ENCODE peak calls at places on chromosomes 16 and 17, in ten cellular contexts. U is GM23338, L is GM23248, J is neuronal stem cell, M is osteoblast, V is MM.1S, G is neural progenitor cell, K is PC-3, O is astrocyte, N is mesendoderm. H is an unnamed sample.

GRCh38 chr16:9033125-9033830 is 58.2 kb upstream of the HAPSTR1 start:
- DNase-seq in L (peak; percentile 81), J (peak; percentile 35), K (peak; percentile 69), O (peak; percentile 44), M (peak; percentile 85), G (peak; percentile 86), U (peak; percentile 97), V (no peak), N (peak; percentile 91), H (peak; percentile 59)

GRCh38 chr17:46772879-46773620 is 45.4 kb downstream of the WNT3 start:
- DNase-seq in U (no peak), M (no peak), O (no peak), L (no peak), K (no peak), J (no peak), N (peak; percentile 80), V (no peak), G (no peak), H (no peak)

GRCh38 chr16:14454391-14454790 is 175.7 kb downstream of the PARN start:
- DNase-seq in K (peak; percentile 27), N (no peak), O (peak; percentile 65), G (no peak), U (no peak), V (no peak), M (no peak), L (peak; percentile 68), J (no peak), H (no peak)

GRCh38 chr17:16926061-16926511 is 45.8 kb downstream of the TNFRSF13B start:
- DNase-seq in V (no peak), K (no peak), U (no peak), M (peak; percentile 47), G (no peak), L (no peak), O (no peak), N (no peak), J (no peak), H (no peak)

GRCh38 chr17:80938556-80938955 is 53.1 kb upstream of the CHMP6 start:
- DNase-seq in J (no peak), N (no peak), M (peak; percentile 48), G (no peak), U (no peak), K (no peak), L (no peak), V (no peak), O (peak; percentile 16), H (no peak)

GRCh38 chr16:23694707-23695373 is 16.2 kb downstream of the PLK1 start:
- DNase-seq in J (peak; percentile 58), L (peak; percentile 44), M (peak; percentile 87), V (peak; percentile 49), U (peak; percentile 94), K (no peak), O (peak; percentile 57), N (peak; percentile 91), G (peak; percentile 83), H (no peak)

GRCh38 chr17:77312786-77313599 is 172.2 kb downstream of the SEC14L1 start:
- DNase-seq in L (peak; percentile 78), O (peak; percentile 82), U (no peak), J (no peak), K (no peak), G (peak; percentile 31), M (peak; percentile 98), N (no peak), V (no peak), H (no peak)

GRCh38 chr16:87391324-87391949 is 699 bp upstream of the MAP1LC3B start:
- DNase-seq in G (peak; percentile 77), K (no peak), O (no peak), U (peak; percentile 79), V (no peak), L (peak; percentile 65), N (peak; percentile 75), M (peak; percentile 77), J (peak; percentile 43), H (no peak)

GRCh38 chr17:78924481-78925151 is 571 bp downstream of the TIMP2 start:
- DNase-seq in K (peak; percentile 48), J (no peak), N (peak; percentile 82), O (no peak), L (peak; percentile 67), V (peak; percentile 30), M (peak; percentile 91), U (peak; percentile 81), G (peak; percentile 79), H (peak; percentile 27)

GRCh38 chr17:78923660-78924453 is 1.3 kb downstream of the TIMP2 start:
- DNase-seq in K (peak; percentile 92), J (no peak), L (peak; percentile 68), O (no peak), M (peak; percentile 91), U (peak; percentile 76), V (peak; percentile 97), G (peak; percentile 40), N (peak; percentile 66), H (peak; percentile 88)

GRCh38 chr17:78921437-78921971 is 3.7 kb downstream of the TIMP2 start:
- DNase-seq in M (peak; percentile 74), O (no peak), G (no peak), J (no peak), N (no peak), L (peak; percentile 62), U (no peak), K (no peak), V (no peak), H (no peak)

GRCh38 chr17:78925234-78925633 is at the start of gene TIMP2:
- DNase-seq in U (peak; percentile 91), O (peak; percentile 63), M (peak; percentile 99), L (peak; percentile 93), K (peak; percentile 86), G (peak; percentile 94), J (peak; percentile 81), V (peak; percentile 88), N (peak; percentile 89), H (no peak)

GRCh38 chr17:78922876-78923498 is 2.2 kb downstream of the TIMP2 start:
- DNase-seq in N (no peak), L (peak; percentile 56), V (peak; percentile 62), J (no peak), U (no peak), M (peak; percentile 31), K (no peak), O (no peak), G (no peak), H (no peak)
- H3K4me2 ChIP-seq in N (no peak overlapping the region), L (peak overlapping the region; percentile 100), V (peak overlapping the region; percentile 93), J (no peak overlapping the region), U (peak overlapping the region; percentile 97), M (peak overlapping the region; percentile 92), K (peak overlapping the region; percentile 80), O (peak overlapping the region; percentile 100), G (peak overlapping the region; percentile 100), H (peak overlapping the region; percentile 91)

GRCh38 chr16:53224932-53225533 is 170.2 kb downstream of the CHD9 start:
- DNase-seq in N (peak; percentile 61), J (no peak), V (peak; percentile 19), L (peak; percentile 65), K (peak; percentile 48), O (peak; percentile 23), M (no peak), G (no peak), U (no peak), H (no peak)

GRCh38 chr16:53216798-53217197 is 162.0 kb downstream of the CHD9 start:
- DNase-seq in G (no peak), M (no peak), J (no peak), L (no peak), O (no peak), U (no peak), K (no peak), V (no peak), N (no peak), H (no peak)

GRCh38 chr16:53220585-53220984 is 165.8 kb downstream of the CHD9 start:
- DNase-seq in L (peak; percentile 74), U (peak; percentile 41), G (peak; percentile 25), V (no peak), K (no peak), N (peak; percentile 65), O (peak; percentile 33), M (no peak), J (no peak), H (no peak)

DNA sequence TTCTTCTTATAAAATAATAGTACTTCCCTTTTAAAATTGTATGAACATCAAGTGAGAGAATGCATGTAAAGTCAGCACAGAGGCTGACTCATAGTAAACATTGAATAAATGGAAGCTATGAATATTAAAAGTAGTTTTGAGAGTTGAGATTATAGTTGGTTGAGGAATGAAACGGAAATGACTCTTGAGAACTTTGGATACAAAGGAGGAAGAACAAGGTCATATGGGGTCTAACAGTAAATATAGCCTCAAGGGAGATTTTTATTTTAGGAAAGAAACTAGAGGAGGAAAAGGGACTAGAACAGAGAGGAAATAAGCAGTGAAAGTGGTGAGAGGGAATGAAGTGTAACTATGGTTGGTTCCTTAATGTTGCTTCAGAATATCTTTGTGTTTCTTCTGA is 165.0 kb downstream of the CHD9 start:
- DNase-seq in V (no peak), J (no peak), O (peak; percentile 19), M (peak; percentile 81), G (no peak), U (no peak), K (peak; percentile 66), N (no peak), L (peak; percentile 65), H (no peak)
- H3K4me1 ChIP-seq in V (no peaks in the 10 kb centered on the region), J (no peaks in the 10 kb centered on the region), O (peaks cover 11% of the 10 kb centered on the region), M (peaks cover 26% of the 10 kb centered on the region), G (no peaks in the 10 kb centered on the region), U (no peaks in the 10 kb centered on the region), K (peaks cover 30% of the 10 kb centered on the region), N (no peaks in the 10 kb centered on the region), L (peaks cover 35% of the 10 kb centered on the region), H (peaks cover 4% of the 10 kb centered on the region)

DNA sequence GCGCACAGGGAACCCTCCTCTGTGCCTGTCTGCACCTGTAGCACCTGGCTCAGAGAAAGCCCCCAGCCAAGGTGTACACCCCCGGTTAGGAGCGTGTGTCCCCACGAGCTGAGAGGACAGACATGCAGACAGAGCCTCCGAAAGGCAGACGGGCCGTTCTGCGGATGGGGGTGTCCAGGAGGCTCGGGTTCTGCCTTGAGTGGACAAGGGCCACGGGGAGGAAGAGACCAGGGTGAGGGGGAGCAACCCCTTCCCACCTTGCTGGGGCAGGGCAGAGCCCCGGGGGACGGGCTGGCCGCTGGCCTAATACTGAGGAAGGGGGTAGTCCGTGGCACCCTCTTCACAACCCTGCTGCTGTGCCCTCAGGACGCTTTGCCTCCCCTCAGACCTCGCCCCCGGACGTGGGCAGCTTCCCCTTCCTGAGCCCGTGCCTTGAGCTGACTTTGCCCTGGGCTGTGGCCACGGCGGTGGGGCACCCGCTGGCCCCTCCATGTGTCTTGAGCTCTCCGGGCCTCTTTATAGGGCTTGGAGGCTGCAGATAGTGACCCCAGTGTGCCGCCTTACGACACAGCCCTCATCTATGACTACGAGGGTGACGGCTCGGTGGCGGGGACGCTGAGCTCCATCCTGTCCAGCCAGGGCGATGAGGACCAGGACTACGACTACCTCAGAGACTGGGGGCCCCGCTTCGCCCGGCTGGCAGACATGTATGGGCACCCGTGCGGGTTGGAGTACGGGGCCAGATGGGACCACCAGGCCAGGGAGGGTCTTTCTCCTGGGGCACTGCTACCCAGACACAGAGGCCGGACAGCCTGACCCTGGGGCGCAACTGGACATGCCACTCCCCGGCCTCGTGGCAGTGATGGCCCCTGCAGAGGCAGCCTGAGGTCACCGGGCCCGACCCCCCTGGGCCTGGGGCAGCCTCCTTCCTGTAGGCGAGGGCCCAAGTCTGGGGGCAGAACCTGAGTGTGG is 5.7 kb downstream of the SLC22A31 start:
- DNase-seq in G (no peak), M (peak; percentile 87), K (no peak), J (no peak), L (no peak), O (no peak), V (no peak), N (no peak), U (no peak), H (no peak)
- H3K27me3 ChIP-seq in G (peaks cover 85% of the 10 kb centered on the region), M (peaks cover 5% of the 10 kb centered on the region), K (no peaks in the 10 kb centered on the region), J (peaks cover 35% of the 10 kb centered on the region), L (no peaks in the 10 kb centered on the region), O (peaks cover 2% of the 10 kb centered on the region), V (no peaks in the 10 kb centered on the region), N (no peaks in the 10 kb centered on the region), U (no peaks in the 10 kb centered on the region), H (no peaks in the 10 kb centered on the region)

DNA sequence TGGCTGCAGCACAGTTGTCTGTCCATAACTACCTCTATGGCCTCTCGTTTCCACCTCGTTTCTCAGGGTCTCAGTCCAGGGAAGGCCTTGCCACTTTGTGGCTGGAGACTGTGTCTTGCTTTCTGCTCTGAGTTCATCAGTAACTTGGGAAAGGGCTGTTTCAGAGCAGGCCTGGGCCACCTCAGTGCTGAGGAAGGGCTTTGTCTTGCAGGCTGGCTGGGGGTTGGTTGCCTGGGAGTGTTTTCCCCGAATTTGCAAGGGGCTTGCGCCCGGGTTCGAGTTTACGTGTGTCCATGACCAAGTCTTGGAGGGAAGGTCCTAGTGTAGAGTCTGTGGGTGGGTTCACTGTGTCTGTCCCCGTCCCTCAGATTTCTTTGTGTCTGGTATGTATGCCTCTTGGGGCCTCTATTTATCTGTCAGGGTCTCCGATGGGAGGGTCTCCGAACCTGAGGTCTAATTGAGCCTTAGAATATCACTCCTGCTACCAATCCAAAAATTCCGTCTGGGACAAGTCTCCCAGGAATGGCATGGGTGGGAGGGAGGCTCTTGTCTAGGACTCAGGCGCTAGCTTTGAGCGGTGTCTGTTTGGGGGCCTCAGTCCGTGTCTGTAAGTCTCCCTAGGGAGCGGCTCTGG is 594 bp upstream of the TGFB1I1 start:
- DNase-seq in K (no peak), N (peak; percentile 37), J (no peak), V (no peak), M (peak; percentile 72), G (peak; percentile 28), U (peak; percentile 48), L (peak; percentile 52), O (no peak), H (no peak)
- H3K4me2 ChIP-seq in K (peak overlapping the region; percentile 78), N (peak overlapping the region; percentile 21), J (peak overlapping the region; percentile 57), V (no peak overlapping the region), M (peak overlapping the region; percentile 89), G (peak overlapping the region; percentile 86), U (peak overlapping the region; percentile 87), L (peak overlapping the region; percentile 90), O (peak overlapping the region; percentile 92), H (peak overlapping the region; percentile 96)